ENCODE peak calls at places on chromosomes 4 and X, in nine cellular contexts. N is upper lobe of left lung; Q is suprapubic skin; F is A673; R is lower lobe of right lung; V is CD8-positive, alpha-beta memory T cell; P is CD8-positive, alpha-beta T cell; K is right cardiac atrium; J is AG04450. S is an unnamed sample.

GRCh38 chrX:72295745-72296144 is 10.0 kb downstream of the CITED1 start:
- DNase-seq in F (no peak), Q (no peak), P (no peak), J (no peak), R (no peak), N (no peak), K (no peak), V (no peak), S (no peak)

GRCh38 chrX:133972916-133973315 is 12.5 kb downstream of the GPC3 start:
- DNase-seq in V (no peak), J (no peak), K (no peak), R (no peak), F (no peak), P (no peak), Q (no peak), N (no peak), S (no peak)

GRCh38 chrX:46576458-46576857 is 2.9 kb downstream of the CHST7 start:
- DNase-seq in Q (no peak), K (peak), V (no peak), J (no peak), P (no peak), R (no peak), N (no peak), F (peak), S (no peak)

GRCh38 chrX:37476571-37477188 is 94.8 kb upstream of the LANCL3 start:
- DNase-seq in Q (no peak), V (no peak), J (no peak), P (no peak), R (no peak), K (no peak), N (no peak), F (no peak), S (no peak)

GRCh38 chrX:3815896-3816664 is 102.6 kb upstream of the PRKX start:
- DNase-seq in Q (peak), N (peak), K (peak), V (peak), R (peak), F (peak), J (no peak), P (no peak), S (peak)

GRCh38 chr4:45931151-45931550 is 192.7 kb downstream of the GABRG1 start:
- DNase-seq in K (no peak), P (no peak), F (no peak), N (no peak), V (no peak), J (no peak), R (no peak), Q (no peak), S (no peak)

GRCh38 chr4:106763044-106763443 is 273.1 kb downstream of the DKK2 start:
- DNase-seq in R (no peak), F (no peak), Q (no peak), V (no peak), K (no peak), J (no peak), N (no peak), P (no peak), S (peak)

GRCh38 chrX:10608099-10608498 is 12.3 kb downstream of the MID1 start:
- DNase-seq in N (no peak), Q (no peak), P (no peak), R (no peak), V (no peak), K (no peak), F (no peak), J (peak), S (peak)

GRCh38 chrX:150929058-150929457 is 30.6 kb upstream of the CD99L2 start:
- DNase-seq in V (no peak), R (no peak), K (no peak), F (no peak), J (no peak), N (no peak), P (no peak), Q (no peak), S (no peak)
- H3K27ac ChIP-seq in V (no peak), R (no peak), K (no peak), F (no peak), J (no peak), N (no peak), P (no peak), Q (no peak), S (no peak)

DNA sequence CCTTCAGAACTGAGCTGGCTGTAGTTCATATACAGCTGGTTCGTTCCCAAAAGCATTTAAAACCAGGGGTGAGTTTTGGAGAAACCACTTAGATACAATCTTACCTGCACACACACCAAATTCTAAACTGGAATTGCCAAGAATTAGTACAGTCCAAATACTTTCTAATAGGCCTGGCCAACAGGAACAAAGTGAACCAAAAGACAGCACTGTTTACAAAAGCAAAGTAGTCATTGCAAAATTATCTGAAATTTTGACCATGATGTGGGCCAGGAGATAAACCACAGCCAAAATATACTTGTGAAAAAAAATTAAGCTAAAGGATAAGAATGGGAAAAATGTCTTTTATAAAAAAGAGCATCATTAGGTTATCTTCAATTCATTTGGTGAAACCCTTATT is 37.9 kb upstream of the NAP1L5 start:
- DNase-seq in Q (no peak), R (no peak), F (no peak), V (no peak), J (no peak), K (no peak), P (no peak), N (no peak), S (peak)
- H3K4me3 ChIP-seq in Q (no peak), R (no peak), F (no peak), V (no peak), J (no peak), K (no peak), P (no peak), N (no peak), S (no peak)

GRCh38 chr4:86831262-86832090 is 17.7 kb downstream of the SLC10A6 start:
- DNase-seq in R (peak), N (peak), F (no peak), V (no peak), P (no peak), J (peak), Q (no peak), K (no peak), S (peak)
- H3K27ac ChIP-seq in R (no peak), N (no peak), F (no peak), V (no peak), P (no peak), J (peak), Q (peak), K (no peak), S (peak)

GRCh38 chr4:114304567-114304966 is 294.0 kb upstream of the UGT8 start:
- DNase-seq in Q (no peak), V (no peak), F (no peak), J (no peak), P (no peak), K (no peak), N (no peak), R (no peak), S (no peak)

GRCh38 chr4:114302472-114302871 is 296.1 kb upstream of the UGT8 start:
- DNase-seq in N (no peak), V (no peak), R (no peak), F (no peak), P (no peak), J (no peak), K (no peak), Q (no peak), S (peak)
- H3K4me3 ChIP-seq in N (no peak), V (no peak), R (no peak), F (no peak), P (no peak), J (no peak), K (no peak), Q (no peak), S (no peak)

GRCh38 chr4:154616287-154616686 is 3.8 kb upstream of the FGG start:
- DNase-seq in K (no peak), Q (no peak), P (no peak), V (no peak), N (no peak), F (no peak), J (no peak), R (no peak), S (no peak)

GRCh38 chr4:154615211-154615610 is 2.8 kb upstream of the FGG start:
- DNase-seq in K (no peak), J (no peak), F (no peak), P (no peak), R (no peak), Q (no peak), V (no peak), N (no peak), S (no peak)

GRCh38 chr4:154617820-154618317 is 5.4 kb upstream of the FGG start:
- DNase-seq in Q (no peak), F (no peak), K (no peak), P (no peak), J (no peak), R (no peak), N (no peak), V (no peak), S (no peak)

GRCh38 chr4:154618708-154619315 is 6.4 kb upstream of the FGG start:
- DNase-seq in J (peak), N (peak), K (peak), Q (no peak), F (peak), P (peak), V (no peak), R (peak), S (peak)

DNA sequence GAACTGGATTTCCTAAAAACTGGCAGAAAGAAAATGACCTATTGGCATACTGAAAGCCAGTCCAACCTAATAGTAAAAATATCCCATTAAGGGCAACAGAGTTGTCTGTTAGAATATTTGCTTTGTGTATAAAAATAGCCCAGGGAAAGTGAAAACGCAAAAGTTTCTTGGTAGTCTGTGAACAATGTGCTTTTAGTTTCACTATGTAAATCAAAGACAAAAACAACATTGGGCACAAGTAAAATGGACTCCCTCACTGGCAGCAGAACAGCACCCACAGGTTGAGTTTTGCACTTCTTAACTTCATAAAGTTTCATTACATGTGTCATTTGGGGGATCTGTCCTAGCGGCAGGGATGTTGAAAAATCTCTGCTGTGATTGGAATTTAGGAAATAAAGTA is 4.3 kb upstream of the FGG start:
- DNase-seq in N (no peak), V (no peak), F (no peak), J (no peak), Q (no peak), P (no peak), K (no peak), R (no peak), S (no peak)
- H3K27ac ChIP-seq in N (no peak), V (no peak), F (no peak), J (no peak), Q (no peak), P (no peak), K (no peak), R (no peak), S (no peak)

GRCh38 chrX:53082773-53083616 is 828 bp downstream of the TSPYL2 start:
- DNase-seq in J (no peak), Q (no peak), K (no peak), F (no peak), V (no peak), R (no peak), P (no peak), N (no peak), S (no peak)

GRCh38 chrX:53081925-53082772 is at the start of gene TSPYL2:
- DNase-seq in K (peak), Q (peak), R (peak), J (peak), V (peak), F (peak), N (peak), P (peak), S (peak)

GRCh38 chrX:53078943-53079342 is 3.2 kb upstream of the TSPYL2 start:
- DNase-seq in F (no peak), N (no peak), V (no peak), J (no peak), R (no peak), Q (no peak), K (no peak), P (no peak), S (no peak)

GRCh38 chrX:53084043-53084570 is 1.9 kb downstream of the TSPYL2 start:
- DNase-seq in Q (no peak), K (no peak), N (no peak), F (no peak), V (no peak), J (no peak), R (no peak), P (no peak), S (no peak)

DNA sequence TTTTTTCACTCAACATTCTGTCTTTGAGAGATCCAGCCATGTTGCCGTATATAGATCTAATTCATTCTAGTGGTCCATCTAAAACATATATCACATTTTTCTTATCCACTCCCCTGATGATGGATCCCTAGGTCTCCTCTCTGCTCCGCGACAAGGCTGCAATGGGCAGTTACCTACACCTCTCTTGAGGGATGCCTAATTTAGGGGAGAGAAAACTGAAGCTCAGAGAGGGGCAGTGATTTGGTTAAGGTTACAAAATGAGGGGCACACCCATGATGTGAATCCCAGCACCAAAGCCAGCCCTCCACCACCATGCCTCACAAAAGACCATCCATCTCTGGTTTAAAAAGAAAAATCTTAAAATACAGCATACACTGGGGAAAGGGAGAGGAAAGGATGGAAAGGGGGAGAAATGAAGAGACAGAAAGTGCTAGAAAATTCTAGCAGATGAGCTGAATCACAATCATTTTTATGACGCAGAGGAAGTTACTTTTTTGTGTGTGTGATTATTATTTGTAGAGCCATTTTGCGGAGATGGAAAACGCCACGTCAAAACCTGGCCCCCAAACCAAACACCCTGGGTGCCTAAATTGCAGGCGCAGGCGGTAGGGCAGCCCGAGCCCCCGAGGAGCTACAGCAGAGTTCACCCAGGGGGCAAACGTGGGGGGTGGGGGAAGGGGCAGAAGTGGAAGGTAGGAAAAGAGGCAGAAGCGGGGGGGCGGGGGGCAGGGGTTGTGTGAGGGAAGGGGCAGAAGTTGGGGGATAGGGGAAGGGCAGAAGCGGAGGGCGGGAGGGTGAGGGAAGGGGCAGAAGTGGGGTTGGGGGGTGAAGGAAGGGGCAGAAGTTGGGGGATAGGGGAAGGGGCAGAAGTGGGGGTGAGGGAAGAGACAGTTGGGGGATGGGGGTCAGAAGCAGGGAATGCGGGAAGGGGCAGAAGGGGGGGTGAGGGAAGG is 1.3 kb upstream of the TSPYL2 start:
- DNase-seq in R (no peak), P (no peak), K (no peak), F (no peak), V (peak), N (no peak), Q (no peak), J (no peak), S (peak)
- H3K4me3 ChIP-seq in R (no peak), P (no peak), K (peak), F (no peak), V (no peak), N (peak), Q (peak), J (peak), S (no peak)

DNA sequence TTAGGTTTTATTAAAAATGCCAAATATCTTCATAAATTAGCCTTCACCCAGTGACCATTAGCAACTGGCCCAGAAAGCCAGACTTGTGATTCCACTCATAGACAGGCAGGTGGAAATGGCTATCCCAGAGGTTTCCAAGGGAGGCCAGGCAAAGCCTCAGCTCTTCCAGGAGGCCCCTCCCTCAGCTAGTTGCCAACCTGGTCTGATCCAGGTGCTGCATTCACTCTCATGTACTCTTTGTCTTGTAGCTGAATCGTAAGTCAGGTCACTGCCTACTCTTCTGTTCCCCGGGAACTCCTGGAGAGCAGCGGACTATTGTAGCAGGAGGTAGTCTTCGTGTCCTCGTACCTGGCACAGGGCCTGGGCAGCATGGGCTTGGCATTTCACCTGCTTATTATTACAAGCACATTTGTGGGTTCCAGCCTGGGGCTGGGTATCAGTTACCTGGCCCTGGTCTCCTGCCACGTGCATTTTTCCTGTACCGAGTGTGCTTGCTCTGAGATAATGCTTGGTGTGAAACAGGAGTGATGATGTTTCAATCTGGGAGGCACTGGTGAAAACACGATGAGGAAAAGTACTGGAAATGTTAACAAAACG is 101.6 kb downstream of the FAM193A start:
- DNase-seq in V (no peak), F (no peak), P (no peak), J (no peak), R (peak), Q (peak), N (no peak), K (no peak), S (no peak)
- H3K27ac ChIP-seq in V (no peak), F (no peak), P (no peak), J (no peak), R (no peak), Q (no peak), N (no peak), K (no peak), S (no peak)

S was measured in astrocyte.